ENCODE peak calls at places on chromosomes 6 and 20, in five cellular contexts. Z is HEK293T, F is H1, W is HepG2, Q is NT2/D1. P is an unnamed sample.

GRCh38 chr20:20452254-20452676 is 84.4 kb downstream of the INSM1 start:
- DNase-seq in Q (peak), W (no peak), Z (no peak), F (peak), P (peak)

GRCh38 chr20:50144362-50144761 is 9.2 kb downstream of the PEDS1 start:
- DNase-seq in F (no peak), Q (no peak), W (peak), Z (no peak), P (no peak)

GRCh38 chr20:11989018-11989771 is 71.5 kb downstream of the BTBD3 start:
- DNase-seq in F (no peak), Z (no peak), Q (no peak), W (no peak), P (no peak)

GRCh38 chr20:45372646-45373352 is 5.3 kb downstream of the TP53TG5 start:
- DNase-seq in Z (no peak), Q (no peak), W (no peak), F (no peak), P (no peak)

GRCh38 chr6:158552055-158552795 is 7.7 kb upstream of the TMEM181 start:
- DNase-seq in W (no peak), F (no peak), Q (no peak), Z (no peak), P (no peak)

GRCh38 chr6:138645976-138646640 is 127.5 kb upstream of the CCDC28A start:
- DNase-seq in W (no peak), Z (no peak), F (no peak), Q (no peak), P (no peak)

GRCh38 chr6:128713461-128713860 is 169.5 kb upstream of the LAMA2 start:
- DNase-seq in Q (no peak), Z (no peak), F (no peak), W (no peak), P (no peak)

GRCh38 chr20:23190557-23190956 is 104.4 kb upstream of the CD93 start:
- DNase-seq in F (no peak), Z (no peak), Q (no peak), W (no peak), P (no peak)

GRCh38 chr6:125780540-125781306 is 10.0 kb upstream of the NCOA7 start:
- DNase-seq in W (peak), F (no peak), Z (peak), Q (no peak), P (peak)

GRCh38 chr20:10467985-10468845 is 33.1 kb downstream of the SLX4IP start:
- DNase-seq in F (no peak), W (no peak), Z (no peak), Q (no peak), P (no peak)

GRCh38 chr20:50837532-50838321 is 42.9 kb downstream of the BCAS4 start:
- DNase-seq in F (no peak), Q (no peak), Z (no peak), W (no peak), P (no peak)

GRCh38 chr6:122869437-122870024 is 80.5 kb downstream of the SMPDL3A start:
- DNase-seq in Q (no peak), Z (peak), F (no peak), W (peak), P (no peak)

GRCh38 chr6:8017276-8017701 is 46.9 kb downstream of the BLOC1S5 start:
- DNase-seq in Z (no peak), W (no peak), Q (no peak), F (no peak), P (no peak)

GRCh38 chr20:36796868-36797267 is 23.3 kb upstream of the DSN1 start:
- DNase-seq in W (no peak), F (no peak), Q (no peak), Z (no peak), P (no peak)

GRCh38 chr20:10708342-10709185 is 34.8 kb upstream of the JAG1 start:
- DNase-seq in Z (no peak), Q (no peak), F (no peak), W (peak), P (no peak)

GRCh38 chr20:37558779-37559178 is 31.1 kb upstream of the BLCAP start:
- DNase-seq in Z (no peak), W (no peak), Q (no peak), F (no peak), P (no peak)

GRCh38 chr6:125989631-125990030 is 3.3 kb downstream of the TRMT11 start:
- DNase-seq in Z (no peak), W (peak), Q (no peak), F (no peak), P (no peak)

GRCh38 chr6:79466222-79466834 is 70.9 kb downstream of the LCA5 start:
- DNase-seq in W (no peak), F (no peak), Z (peak), Q (no peak), P (no peak)

GRCh38 chr6:683742-684440 is 9.0 kb downstream of the EXOC2 start:
- DNase-seq in Q (peak), F (peak), Z (peak), W (no peak), P (no peak)

GRCh38 chr6:109165392-109165964 is 70.2 kb downstream of the CEP57L1 start:
- DNase-seq in F (no peak), Z (peak), Q (no peak), W (peak), P (no peak)

GRCh38 chr6:87289571-87289970 is 32.8 kb upstream of the SMIM8 start:
- DNase-seq in Q (no peak), Z (no peak), W (no peak), F (no peak), P (no peak)

GRCh38 chr20:45036044-45036755 is 64.7 kb downstream of the KCNS1 start:
- DNase-seq in Z (no peak), W (peak), F (no peak), Q (no peak), P (no peak)

GRCh38 chr6:52115891-52116604 is 28.6 kb upstream of the PKHD1 start:
- DNase-seq in Q (no peak), W (no peak), Z (no peak), F (no peak), P (no peak)

GRCh38 chr20:45945678-45946148 is 11.2 kb downstream of the PCIF1 start:
- DNase-seq in W (no peak), F (no peak), Q (no peak), Z (no peak), P (no peak)

GRCh38 chr20:30412972-30413371 is 844.5 kb upstream of the DEFB115 start:
- DNase-seq in W (no peak), Q (no peak), F (no peak), Z (no peak), P (no peak)
- TF ChIP-seq SUZ12 in W (no peak), Q (no peak), F (no peak), Z (no peak), P (no peak)

DNA sequence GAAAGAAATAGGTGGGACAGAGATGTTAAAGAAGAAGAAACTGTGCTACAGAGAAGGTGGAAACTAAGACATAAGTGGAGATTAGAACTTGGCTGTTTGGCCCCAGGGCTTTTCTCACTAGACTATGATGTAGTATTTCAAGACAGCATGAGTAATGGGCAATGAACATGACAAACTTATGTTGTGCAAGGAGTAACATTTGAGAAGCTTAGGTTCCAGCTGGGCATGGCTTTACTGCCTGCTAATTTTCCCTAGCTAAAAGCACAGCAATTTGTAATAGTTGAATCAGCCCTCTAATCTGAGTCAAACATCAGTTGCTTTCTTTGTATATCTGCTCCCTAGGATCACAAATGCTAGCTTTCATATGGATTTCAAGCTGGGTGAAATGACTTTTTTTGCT is 294.3 kb upstream of the BMP2 start:
- DNase-seq in Q (no peak), Z (no peak), F (no peak), W (no peak), P (no peak)
- TF ChIP-seq SUZ12 in Q (no peak), Z (no peak), F (no peak), W (no peak), P (no peak)

GRCh38 chr6:162856885-162857284 is 129.1 kb downstream of the PACRG start:
- DNase-seq in W (peak), Q (peak), F (peak), Z (peak), P (no peak)
- TF ChIP-seq SUZ12 in W (no peak), Q (no peak), F (no peak), Z (no peak), P (no peak)

DNA sequence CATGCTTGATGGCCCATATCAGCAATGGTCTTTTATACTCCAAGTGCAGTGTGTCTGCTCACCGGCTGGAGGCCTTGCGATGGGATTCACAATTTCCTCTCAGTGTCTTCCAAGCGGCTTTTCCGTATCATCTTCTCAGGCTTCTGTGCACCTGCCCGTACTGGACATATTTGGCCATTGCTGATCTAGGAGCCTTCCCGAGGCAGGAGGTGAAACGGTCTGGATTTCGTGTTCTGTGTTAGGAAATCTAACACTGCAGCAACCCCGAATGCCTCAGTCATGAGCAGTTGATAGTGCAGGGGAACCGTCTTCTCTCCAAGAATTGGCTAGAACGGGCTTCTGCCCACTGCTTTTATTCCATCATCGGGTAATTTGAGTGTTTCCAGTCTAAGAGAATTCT is 60.5 kb downstream of the PPP1R14C start:
- DNase-seq in F (no peak), W (no peak), Z (no peak), Q (no peak), P (no peak)
- TF ChIP-seq SUZ12 in F (no peak), W (no peak), Z (no peak), Q (no peak), P (no peak)

DNA sequence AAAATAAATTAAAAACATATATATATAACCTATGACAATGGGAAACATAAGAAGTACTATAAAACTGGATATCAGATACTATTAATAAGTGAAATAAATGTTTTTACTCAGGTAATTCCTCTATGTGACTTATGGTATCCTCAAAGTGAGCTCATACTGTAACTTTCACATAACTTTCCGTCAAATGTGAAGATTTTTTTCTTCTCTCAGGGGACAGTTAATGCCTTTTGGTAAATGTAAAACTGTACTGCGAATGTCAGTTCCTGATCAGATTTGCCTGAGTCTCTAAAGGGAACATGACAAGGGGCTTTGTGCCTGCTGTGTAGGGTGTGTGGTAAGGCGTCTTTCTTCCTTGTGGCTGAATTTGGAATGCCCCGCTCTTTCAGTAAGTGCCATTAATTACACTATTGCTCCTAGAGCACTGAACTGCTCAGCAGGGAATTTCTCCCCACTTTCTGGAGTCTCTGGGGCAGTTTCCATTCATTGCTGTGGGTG is 271.8 kb downstream of the PRL start:
- DNase-seq in W (no peak), F (no peak), Z (no peak), Q (no peak), P (peak)
- TF ChIP-seq SUZ12 in W (no peak), F (no peak), Z (no peak), Q (no peak), P (no peak)

GRCh38 chr6:31734703-31735500 is 1.4 kb downstream of the CLIC1 start:
- DNase-seq in W (peak), F (peak), Q (peak), Z (no peak), P (peak)
- TF ChIP-seq SUZ12 in W (no peak), F (no peak), Q (no peak), Z (no peak), P (no peak)

GRCh38 chr6:30164714-30165113 is 1.4 kb downstream of the TRIM15 start:
- DNase-seq in F (no peak), Z (no peak), Q (no peak), W (no peak), P (no peak)

GRCh38 chr6:30175765-30176164 is 12.4 kb downstream of the TRIM15 start:
- DNase-seq in Z (no peak), Q (no peak), F (no peak), W (no peak), P (no peak)

GRCh38 chr6:30167101-30167500 is 3.8 kb downstream of the TRIM15 start:
- DNase-seq in Z (no peak), Q (no peak), F (no peak), W (no peak), P (no peak)

GRCh38 chr6:30171677-30172471 is 8.5 kb downstream of the TRIM15 start:
- DNase-seq in F (peak), W (no peak), Q (no peak), Z (no peak), P (no peak)

DNA sequence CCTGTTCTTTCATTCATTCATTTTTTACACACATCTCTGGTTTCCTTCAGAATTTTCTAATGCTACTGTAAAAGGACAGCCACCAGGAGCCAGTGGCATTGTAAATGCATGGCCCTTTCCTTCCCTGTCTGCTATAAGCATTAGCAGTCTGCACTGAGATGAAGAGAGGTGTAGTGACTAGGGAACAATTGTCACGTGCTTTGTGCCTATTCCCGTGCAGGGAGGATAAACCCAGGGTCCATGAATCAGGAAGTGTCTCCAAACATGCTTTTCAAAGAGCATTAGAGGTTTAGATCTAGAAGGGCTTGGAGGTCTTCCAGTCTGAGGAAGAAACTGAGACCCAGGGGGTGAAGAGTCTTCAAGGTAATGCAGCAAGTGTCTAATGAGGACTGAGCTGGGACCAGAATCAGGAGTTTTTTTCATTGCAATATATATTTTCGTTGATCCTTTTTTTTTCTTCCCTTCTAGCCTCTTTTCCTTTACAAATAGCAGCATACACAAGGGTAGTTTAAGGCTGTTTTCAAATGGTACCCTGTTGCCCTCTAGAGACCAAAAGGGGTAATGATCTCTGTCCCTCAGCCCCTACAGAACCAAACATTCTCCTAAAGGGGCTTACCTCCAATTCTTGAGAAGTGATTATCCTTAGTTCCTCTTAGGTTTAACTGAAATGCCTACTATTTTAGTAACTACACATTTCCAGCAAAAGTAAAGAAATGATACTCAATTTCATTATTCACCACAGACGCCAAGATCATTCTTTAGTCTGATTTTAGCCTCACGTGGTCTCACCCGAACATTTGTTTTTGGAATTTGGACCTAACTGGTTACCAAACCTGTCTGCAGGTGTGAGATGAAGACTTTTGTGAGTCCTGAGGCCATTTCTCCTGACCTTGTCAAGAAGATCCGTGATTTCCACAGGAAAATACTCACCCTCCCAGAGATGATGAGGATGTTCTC is 6.6 kb downstream of the TRIM15 start:
- DNase-seq in Z (peak), F (no peak), W (peak), Q (peak), P (peak)
- TF ChIP-seq SUZ12 in Z (no peak), F (no peak), W (no peak), Q (no peak), P (no peak)

DNA sequence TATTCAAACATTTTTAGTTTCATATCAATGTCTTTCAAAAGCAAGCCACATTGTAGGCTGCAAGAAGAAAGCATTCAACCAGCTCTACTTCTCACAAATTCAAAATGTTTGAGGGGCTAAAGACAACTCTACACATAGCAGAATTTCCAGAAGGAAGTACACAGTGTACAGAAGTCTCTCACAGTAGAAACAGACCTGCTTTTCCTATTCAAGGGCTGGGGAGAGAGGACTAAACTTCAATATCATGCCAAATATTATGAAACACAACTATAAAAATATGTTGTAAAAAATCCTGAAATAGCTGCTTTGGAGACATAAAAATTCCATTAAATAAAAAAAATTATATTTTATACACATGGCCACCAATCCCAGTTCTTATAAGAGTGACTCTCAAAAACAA is 70.8 kb upstream of the IPCEF1 start:
- DNase-seq in F (no peak), W (no peak), Z (no peak), Q (no peak), P (no peak)
- TF ChIP-seq SUZ12 in F (no peak), W (no peak), Z (no peak), Q (no peak), P (no peak)

GRCh38 chr6:29884261-29884660 is 56.6 kb downstream of the HLA-G start:
- DNase-seq in Z (no peak), W (no peak), Q (no peak), F (no peak), P (no peak)

GRCh38 chr6:29892696-29893095 is 49.6 kb upstream of the HLA-A start:
- DNase-seq in F (no peak), Z (no peak), Q (no peak), W (no peak), P (no peak)

GRCh38 chr6:29886686-29887085 is 55.6 kb upstream of the HLA-A start:
- DNase-seq in W (no peak), Z (no peak), F (no peak), Q (no peak), P (no peak)

GRCh38 chr6:29887819-29888581 is 54.3 kb upstream of the HLA-A start:
- DNase-seq in F (no peak), W (no peak), Q (no peak), Z (no peak), P (peak)

DNA sequence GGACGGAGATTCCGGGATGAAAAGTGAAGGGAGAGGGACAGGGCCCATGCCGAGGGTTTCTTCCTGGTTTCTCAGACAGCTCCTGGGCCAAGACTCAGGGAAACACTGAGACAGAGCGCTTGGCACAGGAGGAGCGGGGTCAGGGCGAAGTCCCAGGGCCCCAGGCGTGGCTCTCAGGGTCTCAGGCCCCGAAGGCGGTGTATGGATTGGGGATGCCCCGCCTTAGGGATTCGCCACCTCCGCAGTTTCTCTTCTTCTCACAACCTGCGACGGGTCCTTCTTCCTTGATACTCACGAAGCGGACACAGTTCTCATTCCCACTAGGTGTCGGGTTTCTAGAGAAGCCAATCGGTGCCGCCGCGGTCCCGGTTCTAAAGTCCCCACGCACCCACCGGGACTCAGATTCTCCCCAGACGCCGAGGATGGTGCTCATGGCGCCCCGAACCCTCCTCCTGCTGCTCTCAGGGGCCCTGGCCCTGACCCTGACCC is 55.0 kb upstream of the HLA-A start:
- DNase-seq in F (no peak), Z (no peak), Q (no peak), W (no peak), P (no peak)
- TF ChIP-seq SUZ12 in F (no peak), Z (no peak), Q (no peak), W (no peak), P (no peak)